ENCODE peak calls at places on chromosomes 5 and 9, in nine cellular contexts. One of them, this sample, is unnamed.

GRCh38 chr9:81145331-81145963 is 543.9 kb downstream of the TLE1 start:
- DNase-seq in stimulated activated CD4-positive, alpha-beta T cell treated with anti-CD3 and anti-CD28 coated beads, Interleukin-4, amount 100 ng/mL, for 1 hour: no peak
- DNase-seq in iPS-NIHi11: no peak
- DNase-seq in cardiac muscle cell: no peak
- DNase-seq in transverse colon: no peak
- DNase-seq in iris pigment epithelial cell: peak; percentile 16
- DNase-seq in NCI-H460: no peak
- DNase-seq in mesothelial cell of epicardium: no peak
- DNase-seq in stimulated activated CD8-positive, alpha-beta memory T cell treated with anti-CD3 and anti-CD28 coated beads, Interleukin-7, amount 100 ng/mL, for 24 hours: no peak
- DNase-seq in this sample: no peak

GRCh38 chr9:78325343-78325742 is 28.4 kb downstream of the PSAT1 start:
- DNase-seq in stimulated activated CD8-positive, alpha-beta memory T cell treated with anti-CD3 and anti-CD28 coated beads, Interleukin-7, amount 100 ng/mL, for 24 hours: no peak
- DNase-seq in stimulated activated CD4-positive, alpha-beta T cell treated with anti-CD3 and anti-CD28 coated beads, Interleukin-4, amount 100 ng/mL, for 1 hour: no peak
- DNase-seq in transverse colon: peak; percentile 17
- DNase-seq in iPS-NIHi11: no peak
- DNase-seq in NCI-H460: no peak
- DNase-seq in iris pigment epithelial cell: peak; percentile 53
- DNase-seq in cardiac muscle cell: peak; percentile 80
- DNase-seq in mesothelial cell of epicardium: peak; percentile 43
- DNase-seq in this sample: no peak

GRCh38 chr5:104932431-104932830 is 1369.8 kb upstream of the NUDT12 start:
- DNase-seq in iris pigment epithelial cell: no peak
- DNase-seq in transverse colon: no peak
- DNase-seq in mesothelial cell of epicardium: no peak
- DNase-seq in stimulated activated CD8-positive, alpha-beta memory T cell treated with anti-CD3 and anti-CD28 coated beads, Interleukin-7, amount 100 ng/mL, for 24 hours: no peak
- DNase-seq in stimulated activated CD4-positive, alpha-beta T cell treated with anti-CD3 and anti-CD28 coated beads, Interleukin-4, amount 100 ng/mL, for 1 hour: no peak
- DNase-seq in iPS-NIHi11: no peak
- DNase-seq in cardiac muscle cell: no peak
- DNase-seq in NCI-H460: no peak
- DNase-seq in this sample: no peak

GRCh38 chr5:147485046-147485445 is 24.8 kb downstream of the DPYSL3 start:
- DNase-seq in stimulated activated CD4-positive, alpha-beta T cell treated with anti-CD3 and anti-CD28 coated beads, Interleukin-4, amount 100 ng/mL, for 1 hour: no peak
- DNase-seq in iris pigment epithelial cell: peak; percentile 89
- DNase-seq in iPS-NIHi11: no peak
- DNase-seq in mesothelial cell of epicardium: no peak
- DNase-seq in cardiac muscle cell: no peak
- DNase-seq in transverse colon: no peak
- DNase-seq in NCI-H460: no peak
- DNase-seq in stimulated activated CD8-positive, alpha-beta memory T cell treated with anti-CD3 and anti-CD28 coated beads, Interleukin-7, amount 100 ng/mL, for 24 hours: no peak
- DNase-seq in this sample: no peak

GRCh38 chr9:130343445-130343918 is 77.9 kb downstream of the HMCN2 start:
- DNase-seq in stimulated activated CD4-positive, alpha-beta T cell treated with anti-CD3 and anti-CD28 coated beads, Interleukin-4, amount 100 ng/mL, for 1 hour: peak; percentile 25
- DNase-seq in mesothelial cell of epicardium: peak; percentile 58
- DNase-seq in iris pigment epithelial cell: no peak
- DNase-seq in transverse colon: no peak
- DNase-seq in cardiac muscle cell: peak; percentile 45
- DNase-seq in iPS-NIHi11: peak; percentile 91
- DNase-seq in stimulated activated CD8-positive, alpha-beta memory T cell treated with anti-CD3 and anti-CD28 coated beads, Interleukin-7, amount 100 ng/mL, for 24 hours: no peak
- DNase-seq in NCI-H460: no peak
- DNase-seq in this sample: peak; percentile 57

GRCh38 chr5:172760933-172761332 is 10.1 kb downstream of the DUSP1 start:
- DNase-seq in cardiac muscle cell: no peak
- DNase-seq in stimulated activated CD4-positive, alpha-beta T cell treated with anti-CD3 and anti-CD28 coated beads, Interleukin-4, amount 100 ng/mL, for 1 hour: no peak
- DNase-seq in transverse colon: no peak
- DNase-seq in NCI-H460: no peak
- DNase-seq in iris pigment epithelial cell: no peak
- DNase-seq in stimulated activated CD8-positive, alpha-beta memory T cell treated with anti-CD3 and anti-CD28 coated beads, Interleukin-7, amount 100 ng/mL, for 24 hours: no peak
- DNase-seq in iPS-NIHi11: no peak
- DNase-seq in mesothelial cell of epicardium: no peak
- DNase-seq in this sample: no peak

GRCh38 chr5:168529361-168530234 is 493 bp downstream of the FBLL1 start:
- DNase-seq in transverse colon: no peak
- DNase-seq in mesothelial cell of epicardium: no peak
- DNase-seq in stimulated activated CD8-positive, alpha-beta memory T cell treated with anti-CD3 and anti-CD28 coated beads, Interleukin-7, amount 100 ng/mL, for 24 hours: no peak
- DNase-seq in NCI-H460: no peak
- DNase-seq in iris pigment epithelial cell: no peak
- DNase-seq in iPS-NIHi11: peak; percentile 62
- DNase-seq in stimulated activated CD4-positive, alpha-beta T cell treated with anti-CD3 and anti-CD28 coated beads, Interleukin-4, amount 100 ng/mL, for 1 hour: peak; percentile 4
- DNase-seq in cardiac muscle cell: peak; percentile 41
- DNase-seq in this sample: peak; percentile 13

GRCh38 chr9:86735772-86736458 is 211.4 kb downstream of the GAS1 start:
- DNase-seq in transverse colon: no peak
- DNase-seq in stimulated activated CD8-positive, alpha-beta memory T cell treated with anti-CD3 and anti-CD28 coated beads, Interleukin-7, amount 100 ng/mL, for 24 hours: no peak
- DNase-seq in NCI-H460: no peak
- DNase-seq in iris pigment epithelial cell: no peak
- DNase-seq in iPS-NIHi11: no peak
- DNase-seq in cardiac muscle cell: no peak
- DNase-seq in stimulated activated CD4-positive, alpha-beta T cell treated with anti-CD3 and anti-CD28 coated beads, Interleukin-4, amount 100 ng/mL, for 1 hour: no peak
- DNase-seq in mesothelial cell of epicardium: no peak
- DNase-seq in this sample: no peak